ENCODE peak calls at places on chromosome 11, in five cellular contexts. H is GM12878, Y is ovary, A is heart left ventricle, B is IMR-90. T is an unnamed sample.

GRCh38 chr11:132056689-132057088 is 686.3 kb downstream of the NTM start:
- DNase-seq in H (no peak), Y (no peak), A (no peak), B (peak; percentile 95), T (no peak)

GRCh38 chr11:31366795-31367194 is 2.7 kb downstream of the DCDC1 start:
- DNase-seq in H (no peak), Y (no peak), A (no peak), B (no peak), T (no peak)

GRCh38 chr11:2365571-2366210 is 11.4 kb upstream of the CD81 start:
- DNase-seq in H (no peak), Y (no peak), A (no peak), B (no peak), T (no peak)

GRCh38 chr11:86958259-86958658 is 3.1 kb upstream of the FZD4 start:
- DNase-seq in H (no peak), Y (no peak), A (no peak), B (no peak), T (no peak)

GRCh38 chr11:73313652-73314051 is 5.6 kb downstream of the ARHGEF17 start:
- DNase-seq in H (no peak), Y (no peak), A (no peak), B (no peak), T (no peak)

GRCh38 chr11:69102732-69103615 is 52.8 kb upstream of the SMIM38 start:
- DNase-seq in H (no peak), Y (no peak), A (no peak), B (no peak), T (no peak)

GRCh38 chr11:123187670-123188507 is 7.2 kb downstream of the CLMP start:
- DNase-seq in H (no peak), Y (no peak), A (no peak), B (peak; percentile 63), T (no peak)

GRCh38 chr11:111668980-111669379 is 66.7 kb downstream of the SIK2 start:
- DNase-seq in H (no peak), Y (no peak), A (no peak), B (no peak), T (no peak)

GRCh38 chr11:95325777-95326258 is 94.8 kb upstream of the SESN3 start:
- DNase-seq in H (no peak), Y (no peak), A (no peak), B (no peak), T (no peak)

GRCh38 chr11:64234840-64235379 is 526 bp downstream of the VEGFB start:
- DNase-seq in H (no peak), Y (peak; percentile 74), A (peak; percentile 59), B (no peak), T (peak; percentile 42)
- TF ChIP-seq POLR2A in H (no peak), Y (no peak), A (no peak), B (no peak), T (no peak)

GRCh38 chr11:973237-973636 is 47.6 kb downstream of the AP2A2 start:
- DNase-seq in H (no peak), Y (no peak), A (no peak), B (no peak), T (no peak)
- H3K27me3 ChIP-seq in H (no peaks in the 10 kb centered on the region), Y (no peaks in the 10 kb centered on the region), A (no peaks in the 10 kb centered on the region), B (no peaks in the 10 kb centered on the region), T (no peaks in the 10 kb centered on the region)

DNA sequence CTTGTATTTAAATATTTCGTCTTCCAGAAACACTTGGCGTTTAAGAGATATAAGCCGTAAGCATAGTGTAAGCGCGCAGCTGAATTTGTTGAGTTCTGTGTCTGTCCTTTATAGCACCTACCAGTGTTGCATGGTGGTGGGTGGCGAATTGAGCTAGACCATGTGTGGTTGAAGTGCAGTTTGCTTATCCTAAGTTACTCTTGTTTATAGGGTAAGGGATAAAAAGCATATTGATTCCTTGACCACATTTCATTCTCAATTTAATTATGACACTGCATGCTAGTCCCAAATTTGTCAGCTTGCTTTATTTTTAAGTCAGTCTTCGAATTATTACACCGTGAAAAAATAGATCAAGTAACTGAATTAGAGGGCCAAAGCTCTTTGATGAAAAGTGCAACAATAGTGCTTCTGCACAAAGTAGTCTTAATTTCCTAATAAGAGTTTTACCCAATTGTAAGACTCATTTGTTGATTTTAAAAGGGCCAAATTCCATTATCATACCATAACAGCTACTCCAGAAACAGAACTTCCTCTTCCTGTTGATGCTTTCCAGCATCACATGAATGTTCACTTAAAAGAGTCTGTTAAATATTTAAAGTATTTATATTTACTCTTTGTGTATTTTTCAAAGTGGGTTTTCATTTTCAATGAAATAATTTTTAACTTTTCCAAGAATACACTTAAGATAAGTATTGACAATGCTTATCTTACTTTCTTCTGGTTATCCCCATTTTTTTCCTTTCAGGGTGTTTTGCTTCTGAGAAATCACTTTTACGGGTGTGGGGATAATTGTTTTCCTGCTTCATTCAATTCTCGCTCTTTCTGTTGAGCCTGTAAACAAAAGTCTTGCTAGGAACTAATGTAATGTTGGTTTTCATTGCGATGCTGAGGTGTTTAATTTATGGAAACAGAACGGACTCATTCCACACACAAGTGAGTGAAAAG is 2.0 kb downstream of the ARHGEF12 start:
- DNase-seq in H (no peak), Y (no peak), A (no peak), B (peak; percentile 59), T (no peak)
- TF ChIP-seq POLR2A in H (no peak), Y (no peak), A (no peak), B (no peak), T (no peak)

DNA sequence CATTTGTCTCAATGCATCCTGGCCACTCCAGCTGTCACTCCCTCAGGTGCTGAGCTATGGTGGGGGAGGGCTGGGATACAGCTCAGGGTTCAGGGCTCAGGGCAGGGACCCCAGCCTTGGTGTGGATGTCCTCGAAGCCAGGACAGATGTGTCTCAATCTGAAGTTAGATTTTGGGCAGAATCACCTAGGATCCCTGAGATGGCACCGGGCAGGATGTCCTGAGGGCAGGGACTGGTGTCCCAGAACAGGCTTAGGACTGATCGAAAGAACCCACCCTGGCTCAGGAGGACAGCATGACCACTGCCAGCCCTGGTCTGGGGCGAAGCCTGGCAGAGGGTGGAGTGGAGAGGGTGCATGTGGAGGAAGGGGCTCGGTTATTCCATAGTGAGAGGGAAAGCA is 96.8 kb upstream of the THY1 start:
- DNase-seq in H (no peak), Y (no peak), A (no peak), B (no peak), T (no peak)
- H3K27me3 ChIP-seq in H (no peaks in the 10 kb centered on the region), Y (no peaks in the 10 kb centered on the region), A (peaks cover 4% of the 10 kb centered on the region), B (peaks cover 42% of the 10 kb centered on the region), T (no peaks in the 10 kb centered on the region)

DNA sequence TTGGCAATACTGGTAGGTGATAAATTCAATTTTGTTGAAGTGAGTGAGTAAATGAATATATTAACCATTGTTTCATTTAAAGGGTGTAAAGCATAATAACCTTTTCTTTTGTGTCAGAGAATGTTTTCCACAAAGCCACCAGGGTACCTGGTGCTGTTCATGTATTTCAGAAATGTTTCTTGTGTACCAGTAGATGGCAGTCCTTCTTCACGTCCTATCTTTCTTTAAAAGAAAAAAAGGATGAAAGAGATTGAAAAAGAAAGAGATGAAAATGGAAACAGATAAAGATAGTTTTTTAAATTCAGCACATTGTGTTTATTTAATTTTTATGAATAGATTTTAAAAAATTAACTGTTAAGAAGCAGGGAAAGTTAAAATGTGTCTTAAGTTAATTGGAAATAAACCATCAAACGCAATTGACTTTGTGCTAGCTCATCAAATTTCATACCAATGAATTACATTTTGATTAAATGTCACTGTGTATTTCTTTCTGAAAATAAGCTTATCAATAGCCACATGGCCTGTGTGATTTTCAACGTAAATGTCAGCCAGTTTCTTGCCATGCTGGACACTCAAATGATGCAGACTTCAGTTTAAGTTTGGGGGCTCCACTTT is 65.5 kb upstream of the CHORDC1 start:
- DNase-seq in H (no peak), Y (no peak), A (no peak), B (peak; percentile 3), T (no peak)
- TF ChIP-seq POLR2A in H (no peak), Y (no peak), A (no peak), B (no peak), T (no peak)

GRCh38 chr11:113475160-113475761 is at the start of gene DRD2:
- DNase-seq in H (no peak), Y (no peak), A (no peak), B (no peak), T (no peak)
- H3K27me3 ChIP-seq in H (peaks cover 18% of the 10 kb centered on the region), Y (no peaks in the 10 kb centered on the region), A (peaks cover 89% of the 10 kb centered on the region), B (peaks cover 19% of the 10 kb centered on the region), T (peaks cover 4% of the 10 kb centered on the region)

GRCh38 chr11:12675951-12676711 is 1.9 kb downstream of the TEAD1 start:
- DNase-seq in H (no peak), Y (peak; percentile 44), A (no peak), B (peak; percentile 63), T (peak; percentile 56)

GRCh38 chr11:12673601-12673923 is 659 bp upstream of the TEAD1 start:
- DNase-seq in H (no peak), Y (no peak), A (no peak), B (no peak), T (no peak)

GRCh38 chr11:12674571-12674935 is 332 bp downstream of the TEAD1 start:
- DNase-seq in H (no peak), Y (no peak), A (peak; percentile 27), B (no peak), T (no peak)

GRCh38 chr11:12674936-12675696 is 895 bp downstream of the TEAD1 start:
- DNase-seq in H (no peak), Y (peak; percentile 72), A (peak; percentile 43), B (no peak), T (peak; percentile 46)

GRCh38 chr11:12673924-12674570 is at the start of gene TEAD1:
- DNase-seq in H (no peak), Y (peak; percentile 99), A (peak; percentile 97), B (peak; percentile 95), T (peak; percentile 99)
- TF ChIP-seq POLR2A in H (no peak), Y (peak; percentile 67), A (no peak), B (peak; percentile 55), T (peak; percentile 68)

GRCh38 chr11:118612378-118612777 is 5.0 kb downstream of the PHLDB1 start:
- DNase-seq in H (no peak), Y (peak; percentile 78), A (peak; percentile 82), B (peak; percentile 23), T (peak; percentile 47)

GRCh38 chr11:118608268-118609214 is 1.1 kb downstream of the PHLDB1 start:
- DNase-seq in H (no peak), Y (peak; percentile 89), A (peak; percentile 72), B (peak; percentile 85), T (peak; percentile 88)

GRCh38 chr11:118609380-118610219 is 2.2 kb downstream of the PHLDB1 start:
- DNase-seq in H (no peak), Y (peak; percentile 60), A (no peak), B (peak; percentile 34), T (peak; percentile 44)

GRCh38 chr11:118610773-118611432 is 3.5 kb downstream of the PHLDB1 start:
- DNase-seq in H (no peak), Y (peak; percentile 89), A (peak; percentile 87), B (peak; percentile 66), T (peak; percentile 85)

GRCh38 chr11:118610220-118610772 is 2.9 kb downstream of the PHLDB1 start:
- DNase-seq in H (no peak), Y (peak; percentile 55), A (peak; percentile 52), B (no peak), T (peak; percentile 22)
- H3K27me3 ChIP-seq in H (peaks cover 22% of the 10 kb centered on the region), Y (no peaks in the 10 kb centered on the region), A (no peaks in the 10 kb centered on the region), B (no peaks in the 10 kb centered on the region), T (no peaks in the 10 kb centered on the region)

GRCh38 chr11:124761301-124762021 is 629 bp downstream of the ESAM start:
- DNase-seq in H (no peak), Y (no peak), A (peak; percentile 75), B (no peak), T (no peak)

GRCh38 chr11:124762624-124763155 is 600 bp upstream of the ESAM start:
- DNase-seq in H (no peak), Y (no peak), A (no peak), B (no peak), T (no peak)

GRCh38 chr11:124760806-124761205 is 1.3 kb downstream of the ESAM start:
- DNase-seq in H (no peak), Y (no peak), A (no peak), B (no peak), T (no peak)

GRCh38 chr11:124763156-124763947 is 1.3 kb upstream of the ESAM start:
- DNase-seq in H (no peak), Y (peak; percentile 91), A (peak; percentile 88), B (peak; percentile 60), T (peak; percentile 84)

GRCh38 chr11:124762077-124762623 is at the start of gene ESAM:
- DNase-seq in H (no peak), Y (no peak), A (peak; percentile 80), B (no peak), T (no peak)
- TF ChIP-seq POLR2A in H (peak; percentile 97), Y (no peak), A (no peak), B (no peak), T (peak; percentile 34)